ENCODE peak calls at places on chromosomes 11 and 22, in six cellular contexts. One of them, this sample, is unnamed.

GRCh38 chr11:127493330-127493729 is 492.8 kb upstream of the KIRREL3 start:
- DNase-seq in HCT116: no peak
- DNase-seq in H1: no peak
- DNase-seq in HepG2: no peak
- DNase-seq in K562: peak; percentile 9
- DNase-seq in GM12878: no peak
- DNase-seq in this sample: no peak

GRCh38 chr11:130278745-130279144 is 36.0 kb downstream of the ZBTB44 start:
- DNase-seq in HCT116: no peak
- DNase-seq in H1: no peak
- DNase-seq in HepG2: no peak
- DNase-seq in K562: no peak
- DNase-seq in GM12878: no peak
- DNase-seq in this sample: no peak

GRCh38 chr11:96272542-96273306 is 70.3 kb downstream of the MAML2 start:
- DNase-seq in HCT116: no peak
- DNase-seq in H1: no peak
- DNase-seq in HepG2: no peak
- DNase-seq in K562: no peak
- DNase-seq in GM12878: no peak
- DNase-seq in this sample: peak; percentile 46

GRCh38 chr22:45891021-45891421 is 85.9 kb downstream of the WNT7B start:
- DNase-seq in HCT116: no peak
- DNase-seq in H1: no peak
- DNase-seq in HepG2: no peak
- DNase-seq in K562: no peak
- DNase-seq in GM12878: no peak
- DNase-seq in this sample: no peak

GRCh38 chr11:65900125-65900898 is at the start of gene FOSL1:
- DNase-seq in HCT116: peak; percentile 97
- DNase-seq in H1: peak; percentile 93
- DNase-seq in HepG2: peak; percentile 85
- DNase-seq in K562: peak; percentile 89
- DNase-seq in GM12878: peak; percentile 57
- DNase-seq in this sample: peak; percentile 94

GRCh38 chr22:27252282-27253049 is 549.1 kb downstream of the MN1 start:
- DNase-seq in HCT116: no peak
- DNase-seq in H1: no peak
- DNase-seq in HepG2: no peak
- DNase-seq in K562: no peak
- DNase-seq in GM12878: no peak
- DNase-seq in this sample: peak; percentile 47

GRCh38 chr11:31821235-31821764 is 10.2 kb upstream of the PAX6 start:
- DNase-seq in HCT116: no peak
- DNase-seq in H1: no peak
- DNase-seq in HepG2: no peak
- DNase-seq in K562: no peak
- DNase-seq in GM12878: no peak
- DNase-seq in this sample: no peak

GRCh38 chr22:46269564-46269963 is 1.8 kb downstream of the TTC38 start:
- DNase-seq in HCT116: no peak
- DNase-seq in H1: no peak
- DNase-seq in HepG2: no peak
- DNase-seq in K562: no peak
- DNase-seq in GM12878: no peak
- DNase-seq in this sample: peak; percentile 10

GRCh38 chr11:131218542-131218941 is 151.9 kb upstream of the NTM start:
- DNase-seq in HCT116: no peak
- DNase-seq in H1: no peak
- DNase-seq in HepG2: no peak
- DNase-seq in K562: no peak
- DNase-seq in GM12878: no peak
- DNase-seq in this sample: no peak

GRCh38 chr11:31160504-31161422 is 208.8 kb downstream of the DCDC1 start:
- DNase-seq in HCT116: peak; percentile 18
- DNase-seq in H1: no peak
- DNase-seq in HepG2: peak; percentile 7
- DNase-seq in K562: peak; percentile 16
- DNase-seq in GM12878: no peak
- DNase-seq in this sample: peak; percentile 15

GRCh38 chr11:17750013-17750816 is 15.6 kb downstream of the KCNC1 start:
- DNase-seq in HCT116: no peak
- DNase-seq in H1: no peak
- DNase-seq in HepG2: no peak
- DNase-seq in K562: no peak
- DNase-seq in GM12878: no peak
- DNase-seq in this sample: no peak

GRCh38 chr11:71476926-71477636 is 24.1 kb downstream of the NADSYN1 start:
- DNase-seq in HCT116: no peak
- DNase-seq in H1: no peak
- DNase-seq in HepG2: no peak
- DNase-seq in K562: no peak
- DNase-seq in GM12878: no peak
- DNase-seq in this sample: no peak

GRCh38 chr22:25125693-25126357 is 73.8 kb upstream of the CRYBB3 start:
- DNase-seq in HCT116: no peak
- DNase-seq in H1: no peak
- DNase-seq in HepG2: no peak
- DNase-seq in K562: no peak
- DNase-seq in GM12878: no peak
- DNase-seq in this sample: no peak

GRCh38 chr11:66363187-66363601 is 8.4 kb downstream of the SLC29A2 start:
- DNase-seq in HCT116: no peak
- DNase-seq in H1: no peak
- DNase-seq in HepG2: no peak
- DNase-seq in K562: peak; percentile 5
- DNase-seq in GM12878: no peak
- DNase-seq in this sample: no peak

GRCh38 chr11:71936825-71937224 is 8.0 kb downstream of the RNF121 start:
- DNase-seq in HCT116: peak; percentile 16
- DNase-seq in H1: no peak
- DNase-seq in HepG2: no peak
- DNase-seq in K562: no peak
- DNase-seq in GM12878: no peak
- DNase-seq in this sample: peak; percentile 89

GRCh38 chr11:73478737-73479347 is 102.6 kb downstream of the RELT start:
- DNase-seq in HCT116: peak; percentile 26
- DNase-seq in H1: no peak
- DNase-seq in HepG2: peak; percentile 37
- DNase-seq in K562: peak; percentile 31
- DNase-seq in GM12878: no peak
- DNase-seq in this sample: peak; percentile 59

GRCh38 chr11:128929991-128930390 is 12.7 kb downstream of the TP53AIP1 start:
- DNase-seq in HCT116: no peak
- DNase-seq in H1: no peak
- DNase-seq in HepG2: no peak
- DNase-seq in K562: no peak
- DNase-seq in GM12878: no peak
- DNase-seq in this sample: no peak

GRCh38 chr22:39710380-39711117 is 140.0 kb downstream of the CACNA1I start:
- DNase-seq in HCT116: no peak
- DNase-seq in H1: no peak
- DNase-seq in HepG2: no peak
- DNase-seq in K562: no peak
- DNase-seq in GM12878: no peak
- DNase-seq in this sample: no peak

GRCh38 chr22:21621891-21622623 is 7.8 kb downstream of the YDJC start:
- DNase-seq in HCT116: no peak
- DNase-seq in H1: no peak
- DNase-seq in HepG2: no peak
- DNase-seq in K562: no peak
- DNase-seq in GM12878: no peak
- DNase-seq in this sample: no peak

GRCh38 chr11:134516529-134516928 is 104.5 kb upstream of the B3GAT1 start:
- DNase-seq in HCT116: no peak
- DNase-seq in H1: no peak
- DNase-seq in HepG2: no peak
- DNase-seq in K562: no peak
- DNase-seq in GM12878: no peak
- DNase-seq in this sample: no peak

GRCh38 chr11:9625158-9625557 is 38.7 kb upstream of the SWAP70 start:
- DNase-seq in HCT116: no peak
- DNase-seq in H1: no peak
- DNase-seq in HepG2: no peak
- DNase-seq in K562: no peak
- DNase-seq in GM12878: no peak
- DNase-seq in this sample: peak; percentile 73

GRCh38 chr11:66268953-66269906 is 791 bp downstream of the RAB1B start:
- DNase-seq in HCT116: no peak
- DNase-seq in H1: peak; percentile 70
- DNase-seq in HepG2: peak; percentile 58
- DNase-seq in K562: peak; percentile 67
- DNase-seq in GM12878: no peak
- DNase-seq in this sample: peak; percentile 34

GRCh38 chr11:17021550-17021949 is 7.3 kb upstream of the PLEKHA7 start:
- DNase-seq in HCT116: no peak
- DNase-seq in H1: no peak
- DNase-seq in HepG2: no peak
- DNase-seq in K562: no peak
- DNase-seq in GM12878: no peak
- DNase-seq in this sample: no peak

GRCh38 chr22:28792491-28793383 is 7.6 kb downstream of the XBP1 start:
- DNase-seq in HCT116: no peak
- DNase-seq in H1: no peak
- DNase-seq in HepG2: no peak
- DNase-seq in K562: no peak
- DNase-seq in GM12878: no peak
- DNase-seq in this sample: no peak

GRCh38 chr11:91984033-91984568 is 240.5 kb upstream of the FAT3 start:
- DNase-seq in HCT116: no peak
- DNase-seq in H1: no peak
- DNase-seq in HepG2: no peak
- DNase-seq in K562: no peak
- DNase-seq in GM12878: no peak
- DNase-seq in this sample: no peak

GRCh38 chr11:91978747-91979146 is 245.9 kb upstream of the FAT3 start:
- DNase-seq in HCT116: no peak
- DNase-seq in H1: no peak
- DNase-seq in HepG2: no peak
- DNase-seq in K562: no peak
- DNase-seq in GM12878: no peak
- DNase-seq in this sample: no peak

GRCh38 chr11:91986218-91986617 is 238.4 kb upstream of the FAT3 start:
- DNase-seq in HCT116: no peak
- DNase-seq in H1: no peak
- DNase-seq in HepG2: no peak
- DNase-seq in K562: no peak
- DNase-seq in GM12878: no peak
- DNase-seq in this sample: no peak

GRCh38 chr11:91979775-91980174 is 244.8 kb upstream of the FAT3 start:
- DNase-seq in HCT116: no peak
- DNase-seq in H1: no peak
- DNase-seq in HepG2: no peak
- DNase-seq in K562: no peak
- DNase-seq in GM12878: no peak
- DNase-seq in this sample: no peak

GRCh38 chr11:91981995-91982394 is 242.6 kb upstream of the FAT3 start:
- DNase-seq in HCT116: no peak
- DNase-seq in H1: no peak
- DNase-seq in HepG2: no peak
- DNase-seq in K562: no peak
- DNase-seq in GM12878: no peak
- DNase-seq in this sample: no peak
- H2AFZ ChIP-seq in HCT116: no peak overlapping the region
- H2AFZ ChIP-seq in H1: no peak overlapping the region
- H2AFZ ChIP-seq in HepG2: no peak overlapping the region
- H2AFZ ChIP-seq in K562: no peak overlapping the region
- H2AFZ ChIP-seq in GM12878: no peak overlapping the region
- H2AFZ ChIP-seq in this sample: no peak overlapping the region

GRCh38 chr11:7982582-7983119 is 4.5 kb upstream of the EIF3F start:
- DNase-seq in HCT116: no peak
- DNase-seq in H1: no peak
- DNase-seq in HepG2: no peak
- DNase-seq in K562: no peak
- DNase-seq in GM12878: peak; percentile 21
- DNase-seq in this sample: no peak

GRCh38 chr11:7981758-7982157 is 5.4 kb upstream of the EIF3F start:
- DNase-seq in HCT116: no peak
- DNase-seq in H1: no peak
- DNase-seq in HepG2: no peak
- DNase-seq in K562: no peak
- DNase-seq in GM12878: no peak
- DNase-seq in this sample: no peak

GRCh38 chr11:7983832-7984590 is 3.1 kb upstream of the EIF3F start:
- DNase-seq in HCT116: no peak
- DNase-seq in H1: no peak
- DNase-seq in HepG2: no peak
- DNase-seq in K562: no peak
- DNase-seq in GM12878: no peak
- DNase-seq in this sample: no peak

GRCh38 chr11:7986768-7987559 is at the start of gene EIF3F:
- DNase-seq in HCT116: peak; percentile 100
- DNase-seq in H1: peak; percentile 88
- DNase-seq in HepG2: peak; percentile 99
- DNase-seq in K562: peak; percentile 94
- DNase-seq in GM12878: peak; percentile 100
- DNase-seq in this sample: peak; percentile 100
- TF ChIP-seq POLR2A in HCT116: no peak
- TF ChIP-seq POLR2A in H1: peak; percentile 57
- TF ChIP-seq POLR2A in HepG2: peak; percentile 71
- TF ChIP-seq POLR2A in K562: peak; percentile 85
- TF ChIP-seq POLR2A in GM12878: peak; percentile 73
- TF ChIP-seq POLR2A in this sample: peak; percentile 53

GRCh38 chr22:32765117-32765618 is 36.3 kb upstream of the TIMP3 start:
- DNase-seq in HCT116: no peak
- DNase-seq in H1: no peak
- DNase-seq in HepG2: no peak
- DNase-seq in K562: no peak
- DNase-seq in GM12878: no peak
- DNase-seq in this sample: no peak

GRCh38 chr22:32761251-32761903 is 40.1 kb upstream of the TIMP3 start:
- DNase-seq in HCT116: no peak
- DNase-seq in H1: no peak
- DNase-seq in HepG2: no peak
- DNase-seq in K562: no peak
- DNase-seq in GM12878: no peak
- DNase-seq in this sample: no peak

GRCh38 chr22:32760815-32761214 is 40.7 kb upstream of the TIMP3 start:
- DNase-seq in HCT116: no peak
- DNase-seq in H1: no peak
- DNase-seq in HepG2: no peak
- DNase-seq in K562: no peak
- DNase-seq in GM12878: no peak
- DNase-seq in this sample: no peak

GRCh38 chr22:32760396-32760795 is 41.1 kb upstream of the TIMP3 start:
- DNase-seq in HCT116: no peak
- DNase-seq in H1: no peak
- DNase-seq in HepG2: no peak
- DNase-seq in K562: no peak
- DNase-seq in GM12878: no peak
- DNase-seq in this sample: no peak

GRCh38 chr22:32764330-32765116 is 37.0 kb upstream of the TIMP3 start:
- DNase-seq in HCT116: no peak
- DNase-seq in H1: no peak
- DNase-seq in HepG2: no peak
- DNase-seq in K562: no peak
- DNase-seq in GM12878: no peak
- DNase-seq in this sample: no peak
- TF ChIP-seq POLR2AphosphoS5 in HCT116: no peak
- TF ChIP-seq POLR2AphosphoS5 in H1: no peak
- TF ChIP-seq POLR2AphosphoS5 in HepG2: no peak
- TF ChIP-seq POLR2AphosphoS5 in K562: no peak
- TF ChIP-seq POLR2AphosphoS5 in GM12878: no peak
- TF ChIP-seq POLR2AphosphoS5 in this sample: no peak

GRCh38 chr11:124724854-124725718 is 14.7 kb upstream of the NRGN start:
- DNase-seq in HCT116: no peak
- DNase-seq in H1: no peak
- DNase-seq in HepG2: peak; percentile 62
- DNase-seq in K562: no peak
- DNase-seq in GM12878: peak; percentile 41
- DNase-seq in this sample: no peak
- H2AFZ ChIP-seq in HCT116: no peak overlapping the region
- H2AFZ ChIP-seq in H1: peak overlapping the region; percentile 76
- H2AFZ ChIP-seq in HepG2: peak overlapping the region; percentile 55
- H2AFZ ChIP-seq in K562: no peak overlapping the region
- H2AFZ ChIP-seq in GM12878: peak overlapping the region; percentile 7
- H2AFZ ChIP-seq in this sample: peak overlapping the region; percentile 36